ENCODE peak calls at places on chromosomes 6 and 20, in seven cellular contexts. One of them, this sample, is unnamed.

GRCh38 chr6:6912841-6913240 is 194.9 kb upstream of the RREB1 start:
- DNase-seq in fibroblast of lung: peak
- DNase-seq in foreskin keratinocyte: no peak
- DNase-seq in HCT116: no peak
- DNase-seq in progenitor cell of endocrine pancreas: no peak
- DNase-seq in GM12865: no peak
- DNase-seq in lower leg skin: no peak
- DNase-seq in this sample: no peak

GRCh38 chr6:20402181-20403079 is 751 bp downstream of the E2F3 start:
- DNase-seq in fibroblast of lung: peak
- DNase-seq in foreskin keratinocyte: peak
- DNase-seq in HCT116: peak
- DNase-seq in progenitor cell of endocrine pancreas: peak
- DNase-seq in GM12865: peak
- DNase-seq in lower leg skin: peak
- DNase-seq in this sample: no peak

GRCh38 chr6:17015551-17016381 is 86.1 kb upstream of the STMND1 start:
- DNase-seq in fibroblast of lung: no peak
- DNase-seq in foreskin keratinocyte: no peak
- DNase-seq in HCT116: no peak
- DNase-seq in progenitor cell of endocrine pancreas: no peak
- DNase-seq in GM12865: no peak
- DNase-seq in lower leg skin: no peak
- DNase-seq in this sample: no peak

GRCh38 chr6:162887981-162888689 is 160.4 kb downstream of the PACRG start:
- DNase-seq in fibroblast of lung: no peak
- DNase-seq in foreskin keratinocyte: no peak
- DNase-seq in HCT116: no peak
- DNase-seq in progenitor cell of endocrine pancreas: no peak
- DNase-seq in GM12865: no peak
- DNase-seq in lower leg skin: no peak
- DNase-seq in this sample: no peak

GRCh38 chr20:20435453-20435852 is 67.5 kb downstream of the INSM1 start:
- DNase-seq in fibroblast of lung: no peak
- DNase-seq in foreskin keratinocyte: no peak
- DNase-seq in HCT116: no peak
- DNase-seq in progenitor cell of endocrine pancreas: no peak
- DNase-seq in GM12865: no peak
- DNase-seq in lower leg skin: no peak
- DNase-seq in this sample: no peak

GRCh38 chr6:75065524-75065923 is 140.3 kb downstream of the COL12A1 start:
- DNase-seq in fibroblast of lung: peak
- DNase-seq in foreskin keratinocyte: peak
- DNase-seq in HCT116: peak
- DNase-seq in progenitor cell of endocrine pancreas: no peak
- DNase-seq in GM12865: peak
- DNase-seq in lower leg skin: no peak
- DNase-seq in this sample: no peak

GRCh38 chr6:137717074-137718073 is 149.7 kb upstream of the TNFAIP3 start:
- DNase-seq in fibroblast of lung: no peak
- DNase-seq in foreskin keratinocyte: peak
- DNase-seq in HCT116: no peak
- DNase-seq in progenitor cell of endocrine pancreas: no peak
- DNase-seq in GM12865: peak
- DNase-seq in lower leg skin: no peak
- DNase-seq in this sample: no peak

GRCh38 chr20:32509639-32510066 is 75.5 kb downstream of the NOL4L start:
- DNase-seq in fibroblast of lung: peak
- DNase-seq in foreskin keratinocyte: no peak
- DNase-seq in HCT116: no peak
- DNase-seq in progenitor cell of endocrine pancreas: no peak
- DNase-seq in GM12865: no peak
- DNase-seq in lower leg skin: no peak
- DNase-seq in this sample: no peak

GRCh38 chr6:35071347-35071994 is 69.7 kb downstream of the TCP11 start:
- DNase-seq in fibroblast of lung: no peak
- DNase-seq in foreskin keratinocyte: peak
- DNase-seq in HCT116: no peak
- DNase-seq in progenitor cell of endocrine pancreas: no peak
- DNase-seq in GM12865: no peak
- DNase-seq in lower leg skin: no peak
- DNase-seq in this sample: no peak

GRCh38 chr20:45254867-45255266 is 503 bp upstream of the SLPI start:
- DNase-seq in fibroblast of lung: peak
- DNase-seq in foreskin keratinocyte: peak
- DNase-seq in HCT116: no peak
- DNase-seq in progenitor cell of endocrine pancreas: no peak
- DNase-seq in GM12865: peak
- DNase-seq in lower leg skin: peak
- DNase-seq in this sample: no peak

GRCh38 chr6:45537539-45537938 is 159.8 kb upstream of the SUPT3H start:
- DNase-seq in fibroblast of lung: no peak
- DNase-seq in foreskin keratinocyte: no peak
- DNase-seq in HCT116: no peak
- DNase-seq in progenitor cell of endocrine pancreas: no peak
- DNase-seq in GM12865: no peak
- DNase-seq in lower leg skin: no peak
- DNase-seq in this sample: no peak

GRCh38 chr6:62236784-62237183 is 49.2 kb downstream of the KHDRBS2 start:
- DNase-seq in fibroblast of lung: no peak
- DNase-seq in foreskin keratinocyte: no peak
- DNase-seq in HCT116: no peak
- DNase-seq in progenitor cell of endocrine pancreas: no peak
- DNase-seq in GM12865: no peak
- DNase-seq in lower leg skin: no peak
- DNase-seq in this sample: no peak

GRCh38 chr20:21237956-21238355 is 65.2 kb upstream of the XRN2 start:
- DNase-seq in fibroblast of lung: no peak
- DNase-seq in foreskin keratinocyte: peak
- DNase-seq in HCT116: no peak
- DNase-seq in progenitor cell of endocrine pancreas: no peak
- DNase-seq in GM12865: no peak
- DNase-seq in lower leg skin: no peak
- DNase-seq in this sample: no peak

GRCh38 chr6:40587240-40588069 is at the start of gene LRFN2:
- DNase-seq in fibroblast of lung: peak
- DNase-seq in foreskin keratinocyte: peak
- DNase-seq in HCT116: peak
- DNase-seq in progenitor cell of endocrine pancreas: peak
- DNase-seq in GM12865: peak
- DNase-seq in lower leg skin: peak
- DNase-seq in this sample: no peak

GRCh38 chr6:157184202-157185015 is 138.9 kb downstream of the TMEM242 start:
- DNase-seq in fibroblast of lung: peak
- DNase-seq in foreskin keratinocyte: peak
- DNase-seq in HCT116: peak
- DNase-seq in progenitor cell of endocrine pancreas: peak
- DNase-seq in GM12865: peak
- DNase-seq in lower leg skin: peak
- DNase-seq in this sample: peak

GRCh38 chr6:51996296-51996947 is 91.0 kb downstream of the PKHD1 start:
- DNase-seq in fibroblast of lung: no peak
- DNase-seq in foreskin keratinocyte: no peak
- DNase-seq in HCT116: no peak
- DNase-seq in progenitor cell of endocrine pancreas: no peak
- DNase-seq in GM12865: peak
- DNase-seq in lower leg skin: no peak
- DNase-seq in this sample: no peak

GRCh38 chr20:1907586-1907985 is 12.4 kb downstream of the SIRPA start:
- DNase-seq in fibroblast of lung: peak
- DNase-seq in foreskin keratinocyte: no peak
- DNase-seq in HCT116: no peak
- DNase-seq in progenitor cell of endocrine pancreas: no peak
- DNase-seq in GM12865: no peak
- DNase-seq in lower leg skin: no peak
- DNase-seq in this sample: no peak

GRCh38 chr6:154154389-154154967 is 115.4 kb downstream of the OPRM1 start:
- DNase-seq in fibroblast of lung: peak
- DNase-seq in foreskin keratinocyte: peak
- DNase-seq in HCT116: peak
- DNase-seq in progenitor cell of endocrine pancreas: no peak
- DNase-seq in GM12865: peak
- DNase-seq in lower leg skin: peak
- DNase-seq in this sample: peak

GRCh38 chr6:162264581-162264980 is 463.0 kb downstream of the PRKN start:
- DNase-seq in fibroblast of lung: no peak
- DNase-seq in foreskin keratinocyte: no peak
- DNase-seq in HCT116: no peak
- DNase-seq in progenitor cell of endocrine pancreas: no peak
- DNase-seq in GM12865: no peak
- DNase-seq in lower leg skin: no peak
- DNase-seq in this sample: no peak

GRCh38 chr6:14488185-14488584 is 370.6 kb downstream of the CD83 start:
- DNase-seq in fibroblast of lung: no peak
- DNase-seq in foreskin keratinocyte: no peak
- DNase-seq in HCT116: no peak
- DNase-seq in progenitor cell of endocrine pancreas: no peak
- DNase-seq in GM12865: no peak
- DNase-seq in lower leg skin: no peak
- DNase-seq in this sample: no peak

GRCh38 chr20:62197801-62198200 is 15.0 kb downstream of the MTG2 start:
- DNase-seq in fibroblast of lung: no peak
- DNase-seq in foreskin keratinocyte: no peak
- DNase-seq in HCT116: no peak
- DNase-seq in progenitor cell of endocrine pancreas: no peak
- DNase-seq in GM12865: no peak
- DNase-seq in lower leg skin: no peak
- DNase-seq in this sample: no peak

GRCh38 chr6:162416845-162417537 is 310.6 kb downstream of the PRKN start:
- DNase-seq in fibroblast of lung: no peak
- DNase-seq in foreskin keratinocyte: no peak
- DNase-seq in HCT116: no peak
- DNase-seq in progenitor cell of endocrine pancreas: no peak
- DNase-seq in GM12865: no peak
- DNase-seq in lower leg skin: no peak
- DNase-seq in this sample: no peak

GRCh38 chr6:137804647-137805046 is 62.4 kb upstream of the TNFAIP3 start:
- DNase-seq in fibroblast of lung: peak
- DNase-seq in foreskin keratinocyte: no peak
- DNase-seq in HCT116: no peak
- DNase-seq in progenitor cell of endocrine pancreas: no peak
- DNase-seq in GM12865: no peak
- DNase-seq in lower leg skin: no peak
- DNase-seq in this sample: no peak

GRCh38 chr20:17225891-17226409 is 890 bp upstream of the PCSK2 start:
- DNase-seq in fibroblast of lung: no peak
- DNase-seq in foreskin keratinocyte: no peak
- DNase-seq in HCT116: no peak
- DNase-seq in progenitor cell of endocrine pancreas: peak
- DNase-seq in GM12865: no peak
- DNase-seq in lower leg skin: no peak
- DNase-seq in this sample: no peak

GRCh38 chr20:44396369-44396768 is 40.9 kb downstream of the HNF4A start:
- DNase-seq in fibroblast of lung: no peak
- DNase-seq in foreskin keratinocyte: no peak
- DNase-seq in HCT116: no peak
- DNase-seq in progenitor cell of endocrine pancreas: no peak
- DNase-seq in GM12865: no peak
- DNase-seq in lower leg skin: no peak
- DNase-seq in this sample: no peak

GRCh38 chr6:66558189-66558588 is 851.2 kb upstream of the EYS start:
- DNase-seq in fibroblast of lung: no peak
- DNase-seq in foreskin keratinocyte: no peak
- DNase-seq in HCT116: no peak
- DNase-seq in progenitor cell of endocrine pancreas: no peak
- DNase-seq in GM12865: peak
- DNase-seq in lower leg skin: no peak
- DNase-seq in this sample: no peak
- TF ChIP-seq CTCF in fibroblast of lung: no peak
- TF ChIP-seq CTCF in foreskin keratinocyte: peak
- TF ChIP-seq CTCF in HCT116: no peak
- TF ChIP-seq CTCF in progenitor cell of endocrine pancreas: peak
- TF ChIP-seq CTCF in GM12865: no peak
- TF ChIP-seq CTCF in lower leg skin: no peak
- TF ChIP-seq CTCF in this sample: no peak

DNA sequence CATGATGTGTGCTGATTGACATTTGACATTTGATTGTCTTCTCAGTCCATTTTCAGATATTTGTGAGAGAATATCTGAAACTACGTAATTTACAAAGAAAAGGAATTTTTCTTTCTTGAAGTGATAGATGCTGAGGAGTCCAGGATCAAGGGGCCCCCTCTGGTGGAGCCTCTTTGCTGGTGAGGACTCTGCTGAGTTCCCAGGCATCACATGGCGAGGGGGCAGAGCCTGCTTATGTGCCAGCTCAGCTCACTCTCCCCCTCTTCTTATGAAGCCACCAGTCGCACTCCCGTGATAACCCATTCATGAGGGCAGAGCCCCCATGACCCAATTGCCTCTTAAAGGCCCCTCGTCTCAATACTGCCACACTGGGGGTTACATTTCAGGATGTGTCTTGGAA is 91.3 kb downstream of the RPP40 start:
- DNase-seq in fibroblast of lung: no peak
- DNase-seq in foreskin keratinocyte: no peak
- DNase-seq in HCT116: no peak
- DNase-seq in progenitor cell of endocrine pancreas: no peak
- DNase-seq in GM12865: no peak
- DNase-seq in lower leg skin: no peak
- DNase-seq in this sample: no peak
- TF ChIP-seq CTCF in fibroblast of lung: no peak
- TF ChIP-seq CTCF in foreskin keratinocyte: peak
- TF ChIP-seq CTCF in HCT116: no peak
- TF ChIP-seq CTCF in progenitor cell of endocrine pancreas: no peak
- TF ChIP-seq CTCF in GM12865: no peak
- TF ChIP-seq CTCF in lower leg skin: no peak
- TF ChIP-seq CTCF in this sample: no peak

DNA sequence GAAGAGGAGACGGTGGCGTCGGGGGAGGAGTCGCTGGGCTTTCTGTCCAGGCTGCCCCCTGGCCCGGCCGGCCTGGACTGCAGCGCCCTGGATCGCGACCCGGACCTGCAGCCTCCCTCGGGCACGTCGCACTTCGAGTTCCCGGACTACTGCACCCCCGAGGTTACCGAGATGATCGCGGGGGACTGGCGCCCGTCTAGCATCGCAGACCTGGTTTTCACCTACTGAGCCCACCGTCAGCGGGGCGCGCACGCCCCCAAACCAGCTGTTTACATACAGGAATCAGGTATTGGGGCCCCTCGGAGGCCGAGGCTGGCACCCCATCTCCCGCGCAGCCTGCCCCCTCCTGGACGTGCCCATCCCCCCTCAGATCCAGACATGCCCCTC is 1.3 kb downstream of the SOX12 start:
- DNase-seq in fibroblast of lung: peak
- DNase-seq in foreskin keratinocyte: peak
- DNase-seq in HCT116: no peak
- DNase-seq in progenitor cell of endocrine pancreas: peak
- DNase-seq in GM12865: no peak
- DNase-seq in lower leg skin: peak
- DNase-seq in this sample: no peak
- TF ChIP-seq CTCF in fibroblast of lung: no peak
- TF ChIP-seq CTCF in foreskin keratinocyte: no peak
- TF ChIP-seq CTCF in HCT116: no peak
- TF ChIP-seq CTCF in progenitor cell of endocrine pancreas: no peak
- TF ChIP-seq CTCF in GM12865: peak
- TF ChIP-seq CTCF in lower leg skin: no peak
- TF ChIP-seq CTCF in this sample: no peak

DNA sequence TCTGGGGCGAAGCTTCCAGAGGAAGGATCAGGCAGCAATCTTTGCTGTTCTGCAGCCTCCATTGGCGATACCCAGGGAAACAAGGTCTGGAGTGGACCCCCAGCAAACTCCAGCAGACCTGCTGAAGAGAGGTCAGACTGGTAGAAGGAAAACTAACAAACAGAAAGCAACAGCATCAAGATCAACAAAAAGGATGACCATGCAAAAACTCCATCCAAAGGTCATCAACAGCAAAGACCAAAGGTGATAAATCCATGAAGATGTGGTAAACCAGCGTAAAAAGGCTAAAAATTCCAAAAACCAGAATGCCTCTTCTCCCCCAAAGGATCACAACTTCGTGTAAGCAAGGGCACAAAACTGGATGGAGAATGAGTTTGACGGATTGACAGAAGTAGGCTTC is 252.8 kb downstream of the PHF3 start:
- DNase-seq in fibroblast of lung: no peak
- DNase-seq in foreskin keratinocyte: no peak
- DNase-seq in HCT116: no peak
- DNase-seq in progenitor cell of endocrine pancreas: no peak
- DNase-seq in GM12865: no peak
- DNase-seq in lower leg skin: no peak
- DNase-seq in this sample: no peak
- TF ChIP-seq CTCF in fibroblast of lung: no peak
- TF ChIP-seq CTCF in foreskin keratinocyte: no peak
- TF ChIP-seq CTCF in HCT116: no peak
- TF ChIP-seq CTCF in progenitor cell of endocrine pancreas: no peak
- TF ChIP-seq CTCF in GM12865: no peak
- TF ChIP-seq CTCF in lower leg skin: no peak
- TF ChIP-seq CTCF in this sample: no peak